ENCODE peak calls at places on chromosomes 13 and 19, in six cellular contexts. H, R, Z, X, C and K are unnamed samples.

GRCh38 chr19:3479177-3479818 is 1.0 kb downstream of the SMIM24 start:
- DNase-seq in H (no peak), R (no peak), Z (peak; percentile 91), X (no peak), C (no peak), K (peak; percentile 46)

GRCh38 chr19:31537136-31537535 is 187.9 kb upstream of the TSHZ3 start:
- DNase-seq in H (no peak), R (no peak), Z (no peak), X (no peak), C (no peak), K (no peak)

GRCh38 chr13:113846639-113847318 is 17.1 kb downstream of the GAS6 start:
- DNase-seq in H (peak; percentile 65), R (no peak), Z (no peak), X (no peak), C (no peak), K (peak; percentile 62)

GRCh38 chr19:20273376-20273775 is 106.4 kb downstream of the ZNF486 start:
- DNase-seq in H (no peak), R (no peak), Z (no peak), X (no peak), C (no peak), K (no peak)

GRCh38 chr19:42316223-42317211 is 3.4 kb downstream of the TMEM145 start:
- DNase-seq in H (no peak), R (no peak), Z (no peak), X (no peak), C (no peak), K (no peak)

GRCh38 chr19:6478815-6479214 is 2.8 kb downstream of the DENND1C start:
- DNase-seq in H (no peak), R (no peak), Z (no peak), X (no peak), C (no peak), K (no peak)

GRCh38 chr13:39378293-39378692 is 224.7 kb downstream of the LHFPL6 start:
- DNase-seq in H (no peak), R (no peak), Z (no peak), X (no peak), C (no peak), K (no peak)

GRCh38 chr13:37540228-37540627 is 58.3 kb downstream of the POSTN start:
- DNase-seq in H (no peak), R (no peak), Z (no peak), X (no peak), C (peak; percentile 77), K (no peak)

GRCh38 chr13:48437381-48437780 is 24.5 kb upstream of the LPAR6 start:
- DNase-seq in H (peak; percentile 85), R (no peak), Z (no peak), X (peak; percentile 83), C (peak; percentile 70), K (peak; percentile 25)

GRCh38 chr19:41554902-41555301 is 21.1 kb upstream of the CEACAM21 start:
- DNase-seq in H (no peak), R (no peak), Z (peak; percentile 44), X (no peak), C (no peak), K (no peak)

GRCh38 chr13:110138009-110138699 is 168.8 kb downstream of the COL4A1 start:
- DNase-seq in H (peak; percentile 79), R (peak; percentile 12), Z (peak; percentile 61), X (peak; percentile 56), C (peak; percentile 82), K (peak; percentile 82)

GRCh38 chr19:679418-680286 is 3.5 kb downstream of the FSTL3 start:
- DNase-seq in H (peak; percentile 88), R (no peak), Z (no peak), X (peak; percentile 65), C (peak; percentile 84), K (peak; percentile 82)

GRCh38 chr19:3586124-3586626 is 897 bp downstream of the GIPC3 start:
- DNase-seq in H (no peak), R (no peak), Z (peak; percentile 32), X (no peak), C (no peak), K (peak; percentile 61)

GRCh38 chr13:75587679-75588078 is 38.1 kb downstream of the UCHL3 start:
- DNase-seq in H (no peak), R (no peak), Z (no peak), X (no peak), C (no peak), K (no peak)